ENCODE peak calls at places on chromosomes 3 and 15, in seven cellular contexts. O is testis, D is A549, E is Panc1, F is stomach, C is heart left ventricle, K is tibial nerve. M is an unnamed sample.

GRCh38 chr3:11145888-11146287 is 8.4 kb upstream of the HRH1 start:
- DNase-seq in F (no peak), C (no peak), O (no peak), E (no peak), D (no peak), K (no peak), M (peak; percentile 61)

GRCh38 chr3:98985406-98985805 is 83.9 kb upstream of the DCBLD2 start:
- DNase-seq in F (no peak), D (no peak), E (no peak), C (no peak), O (no peak), K (no peak), M (no peak)

GRCh38 chr3:150333482-150333881 is 74.6 kb upstream of the TSC22D2 start:
- DNase-seq in O (no peak), E (no peak), F (no peak), D (no peak), C (no peak), K (no peak), M (no peak)

GRCh38 chr15:69939513-69940440 is 157.9 kb downstream of the TLE3 start:
- DNase-seq in E (no peak), O (no peak), D (no peak), F (no peak), K (no peak), C (no peak), M (no peak)

GRCh38 chr15:45645026-45645980 is 10.5 kb downstream of the SQOR start:
- DNase-seq in O (no peak), D (no peak), E (no peak), K (peak; percentile 39), C (no peak), F (no peak), M (no peak)

GRCh38 chr3:37075955-37076354 is 82.6 kb downstream of the MLH1 start:
- DNase-seq in D (no peak), K (no peak), C (no peak), F (no peak), O (no peak), E (no peak), M (no peak)

GRCh38 chr3:113310960-113311359 is 99.6 kb downstream of the BOC start:
- DNase-seq in E (no peak), O (no peak), F (no peak), K (no peak), C (no peak), D (no peak), M (no peak)

GRCh38 chr3:18076301-18076700 is 333.9 kb upstream of the TBC1D5 start:
- DNase-seq in K (no peak), O (no peak), F (no peak), E (no peak), C (no peak), D (no peak), M (no peak)

GRCh38 chr15:88615303-88616107 is 5.6 kb upstream of the AEN start:
- DNase-seq in O (no peak), F (peak; percentile 79), K (no peak), D (no peak), E (no peak), C (no peak), M (no peak)

GRCh38 chr15:59437777-59438574 is at the start of gene FAM81A:
- DNase-seq in D (peak; percentile 96), F (peak; percentile 78), C (peak; percentile 91), K (peak; percentile 45), E (no peak), O (peak; percentile 77), M (no peak)

GRCh38 chr3:126319701-126320295 is 37.4 kb downstream of the KLF15 start:
- DNase-seq in C (no peak), E (no peak), F (no peak), O (no peak), D (no peak), K (no peak), M (no peak)

GRCh38 chr15:78340243-78341056 is at the start of gene CRABP1:
- DNase-seq in D (no peak), E (no peak), F (no peak), K (no peak), O (no peak), C (no peak), M (no peak)

GRCh38 chr3:15758297-15758696 is 39.5 kb downstream of the ANKRD28 start:
- DNase-seq in F (no peak), E (no peak), K (no peak), O (no peak), C (no peak), D (no peak), M (no peak)
- H3K27ac ChIP-seq in F (no peak overlapping the region), E (peak overlapping the region; percentile 54), K (no peak overlapping the region), O (no peak overlapping the region), C (no peak overlapping the region), D (no peak overlapping the region), M (no peak overlapping the region)

DNA sequence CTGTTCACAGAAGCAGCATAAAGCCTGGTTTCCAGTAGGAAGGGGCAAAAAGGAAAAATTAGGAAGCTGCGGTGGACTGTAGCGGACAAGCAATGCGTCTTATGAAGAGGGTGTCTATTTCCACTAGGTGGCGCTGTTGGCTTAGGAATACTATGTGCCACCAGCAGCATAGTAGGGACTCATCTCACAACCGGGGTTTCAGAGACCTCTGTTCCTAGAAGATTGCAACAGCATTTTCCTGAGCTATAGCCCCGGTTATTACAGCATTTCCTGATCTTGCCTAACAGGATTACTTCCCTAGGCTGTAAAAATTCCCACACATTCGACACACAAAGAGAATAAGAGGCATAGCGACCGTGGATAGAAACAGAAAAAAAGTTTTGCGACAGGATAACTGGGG is 683.0 kb downstream of the TBL1XR1 start:
- DNase-seq in F (no peak), O (peak; percentile 84), K (no peak), C (peak; percentile 8), E (peak; percentile 39), D (peak; percentile 8), M (no peak)
- TF ChIP-seq CTCF in F (no peak), O (peak; percentile 73), K (no peak), C (peak; percentile 41), E (peak; percentile 85), D (peak; percentile 11), M (peak; percentile 45)

DNA sequence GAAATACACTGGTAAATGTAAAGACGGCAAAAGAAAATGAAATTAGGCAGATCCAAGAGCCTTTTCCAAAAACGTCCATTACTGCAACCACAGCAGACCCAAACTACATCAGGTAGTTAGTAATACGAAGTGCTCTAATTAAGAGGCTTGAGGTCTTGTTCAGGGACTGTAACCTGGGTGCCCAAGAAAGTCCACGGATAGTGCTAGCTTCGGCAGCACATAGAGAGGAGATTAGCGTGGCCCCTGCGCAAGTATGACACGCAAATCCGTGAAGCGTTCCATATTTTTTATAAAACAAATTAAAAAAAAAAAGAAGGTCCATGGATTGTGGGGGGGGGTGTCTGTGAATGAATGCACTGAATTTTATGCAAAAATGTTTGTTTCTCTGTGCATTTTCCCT is 1.4 kb downstream of the COPB2 start:
- DNase-seq in F (no peak), O (no peak), D (no peak), C (no peak), K (no peak), E (no peak), M (no peak)
- H3K4me3 ChIP-seq in F (peak overlapping the region; percentile 87), O (no peak overlapping the region), D (peak overlapping the region; percentile 97), C (peak overlapping the region; percentile 75), K (peak overlapping the region; percentile 73), E (peak overlapping the region; percentile 91), M (peak overlapping the region; percentile 94)

GRCh38 chr3:105830836-105831235 is 38.0 kb downstream of the CBLB start:
- DNase-seq in C (no peak), F (no peak), E (no peak), D (no peak), K (no peak), O (no peak), M (no peak)
- H3K27ac ChIP-seq in C (peak overlapping the region; percentile 15), F (no peak overlapping the region), E (no peak overlapping the region), D (no peak overlapping the region), K (no peak overlapping the region), O (no peak overlapping the region), M (no peak overlapping the region)

DNA sequence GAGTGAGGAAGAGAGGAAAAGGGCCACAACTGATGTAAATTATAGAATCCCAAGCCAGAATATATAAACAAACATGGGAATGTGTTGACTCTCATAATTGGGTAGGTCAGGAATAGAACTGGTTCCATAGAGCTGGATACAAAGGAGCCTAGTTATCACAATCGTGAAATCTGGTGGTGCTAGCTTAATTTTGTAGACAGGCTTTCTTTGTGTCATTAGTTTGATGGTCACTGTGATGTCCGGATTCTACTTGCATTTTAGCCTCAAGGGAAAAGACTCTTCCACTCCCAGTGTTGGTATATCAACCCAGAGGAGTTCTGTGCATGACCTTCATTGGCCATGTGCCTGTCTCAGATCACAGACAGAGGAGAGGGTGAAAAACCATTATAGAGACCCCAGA is 81.8 kb downstream of the NLGN1 start:
- DNase-seq in K (no peak), C (no peak), F (no peak), O (no peak), E (no peak), D (no peak), M (no peak)
- TF ChIP-seq CTCF in K (no peak), C (no peak), F (no peak), O (no peak), E (no peak), D (no peak), M (no peak)

GRCh38 chr3:193744048-193744821 is 151.2 kb downstream of the OPA1 start:
- DNase-seq in O (no peak), F (peak; percentile 30), C (no peak), E (no peak), D (peak; percentile 24), K (no peak), M (no peak)
- H3K4me3 ChIP-seq in O (no peak overlapping the region), F (peak overlapping the region; percentile 6), C (no peak overlapping the region), E (no peak overlapping the region), D (no peak overlapping the region), K (no peak overlapping the region), M (no peak overlapping the region)

DNA sequence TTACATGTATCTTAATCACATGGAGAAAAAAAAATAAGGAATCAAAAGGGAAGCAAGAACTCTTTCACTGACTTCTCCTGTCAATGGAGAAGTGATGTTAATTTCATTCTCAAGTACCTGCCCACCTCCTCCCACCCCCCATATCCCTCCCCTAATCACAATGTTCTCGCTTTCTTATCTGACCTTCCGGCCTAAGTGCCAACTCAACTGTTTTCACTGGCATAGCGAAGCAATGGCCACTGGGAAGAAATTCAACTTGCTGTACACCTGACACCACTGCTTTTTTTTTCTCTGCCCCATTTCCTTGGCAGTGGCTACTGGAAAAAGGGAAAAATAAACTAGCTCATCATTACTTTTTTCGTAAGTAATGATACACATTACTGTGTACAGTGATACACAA is 3.8 kb downstream of the SGO1 start:
- DNase-seq in O (no peak), E (no peak), D (no peak), C (no peak), K (no peak), F (peak; percentile 59), M (no peak)
- H3K27ac ChIP-seq in O (no peak overlapping the region), E (no peak overlapping the region), D (no peak overlapping the region), C (peak overlapping the region; percentile 78), K (no peak overlapping the region), F (no peak overlapping the region), M (no peak overlapping the region)

DNA sequence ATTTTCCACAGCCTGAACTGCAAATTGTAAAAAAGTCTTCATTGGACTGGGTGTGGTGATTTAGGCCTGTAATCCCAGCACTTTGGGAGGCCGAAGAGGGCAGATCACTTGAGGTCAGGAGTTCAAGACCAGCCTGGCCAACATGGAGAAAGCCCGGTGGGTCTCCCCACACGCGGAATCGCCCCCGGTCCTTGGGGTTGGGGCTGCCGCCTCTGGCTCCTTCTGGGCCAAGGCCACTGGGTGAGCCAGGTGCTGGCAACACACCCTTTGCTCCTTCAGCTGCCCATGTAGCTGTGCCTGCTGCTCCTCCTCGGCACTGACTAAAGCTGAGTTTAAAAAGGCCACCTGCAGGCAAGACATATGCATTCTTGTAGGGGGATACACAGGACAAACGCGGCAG is 9.4 kb upstream of the VPS33B start:
- DNase-seq in D (no peak), O (no peak), E (no peak), F (no peak), K (no peak), C (no peak), M (no peak)
- TF ChIP-seq CTCF in D (no peak), O (no peak), E (no peak), F (no peak), K (no peak), C (no peak), M (no peak)